ENCODE peak calls at places on chromosomes 6 and 20, in eight cellular contexts. P, V, G, S, F, K, N and Y are unnamed samples.
A peak's percentile ranks its signal among the peaks of the same experiment; 100 is the strongest.

GRCh38 chr6:1295420-1295819 is 16.5 kb upstream of the FOXQ1 start:
- DNase-seq in V (no peak), N (no peak), G (no peak), F (no peak), P (no peak), S (no peak), K (no peak), Y (no peak)

GRCh38 chr6:44258325-44258863 is 1.1 kb upstream of the SLC35B2 start:
- DNase-seq in V (no peak), P (no peak), K (no peak), G (no peak), F (no peak), N (no peak), S (no peak), Y (no peak)

GRCh38 chr20:44540834-44541233 is 19.0 kb upstream of the SERINC3 start:
- DNase-seq in P (peak; percentile 50), G (no peak), V (no peak), N (no peak), K (peak; percentile 25), S (peak; percentile 76), F (no peak), Y (no peak)

GRCh38 chr6:111484655-111484974 is 1.6 kb upstream of the REV3L start:
- DNase-seq in S (no peak), P (peak; percentile 23), F (no peak), G (no peak), V (no peak), K (no peak), N (no peak), Y (no peak)

GRCh38 chr6:92753956-92754355 is 665.4 kb downstream of the EPHA7 start:
- DNase-seq in V (no peak), G (no peak), F (no peak), S (no peak), P (no peak), K (no peak), N (no peak), Y (no peak)

GRCh38 chr6:94636780-94637385 is 940.5 kb upstream of the MANEA start:
- DNase-seq in S (peak; percentile 0), P (peak; percentile 55), K (no peak), G (no peak), F (no peak), N (no peak), V (no peak), Y (no peak)

GRCh38 chr6:34201455-34202098 is 35.1 kb upstream of the HMGA1 start:
- DNase-seq in S (no peak), G (no peak), F (no peak), V (no peak), P (no peak), N (no peak), K (no peak), Y (no peak)

GRCh38 chr6:82057846-82058554 is 189.5 kb downstream of the IBTK start:
- DNase-seq in S (peak; percentile 79), N (no peak), V (no peak), P (peak; percentile 85), K (no peak), G (no peak), F (no peak), Y (no peak)

GRCh38 chr6:95574811-95575210 is 2.5 kb upstream of the MANEA start:
- DNase-seq in K (no peak), V (no peak), N (no peak), P (peak; percentile 69), S (peak; percentile 77), F (no peak), G (no peak), Y (no peak)

GRCh38 chr20:54200487-54201267 is 7.2 kb upstream of the PFDN4 start:
- DNase-seq in P (no peak), K (no peak), S (no peak), F (no peak), V (no peak), G (no peak), N (no peak), Y (no peak)

GRCh38 chr6:170253910-170254269 is 37.0 kb downstream of the DLL1 start:
- DNase-seq in S (no peak), F (no peak), N (no peak), P (no peak), V (no peak), K (no peak), G (no peak), Y (no peak)

GRCh38 chr20:46378390-46379009 is 27.9 kb downstream of the ELMO2 start:
- DNase-seq in N (no peak), K (no peak), G (no peak), P (no peak), F (no peak), V (no peak), S (no peak), Y (no peak)

GRCh38 chr20:23235173-23236027 is 115.2 kb upstream of the NXT1 start:
- DNase-seq in F (peak; percentile 47), P (peak; percentile 88), N (peak; percentile 7), S (peak; percentile 83), K (peak; percentile 38), G (no peak), V (no peak), Y (peak; percentile 22)

GRCh38 chr6:154951400-154952200 is 43.5 kb upstream of the TIAM2 start:
- DNase-seq in K (no peak), S (no peak), V (no peak), P (no peak), F (no peak), G (no peak), N (no peak), Y (peak; percentile 21)

GRCh38 chr6:54238407-54238806 is 69.8 kb upstream of the TINAG start:
- DNase-seq in P (peak; percentile 80), S (peak; percentile 83), V (no peak), F (no peak), N (no peak), G (no peak), K (no peak), Y (no peak)

GRCh38 chr6:11496152-11497060 is 41.1 kb upstream of the TMEM170B start:
- DNase-seq in S (peak; percentile 93), F (peak; percentile 50), N (peak; percentile 49), V (peak; percentile 59), K (peak; percentile 28), G (peak; percentile 47), P (peak; percentile 94), Y (peak; percentile 80)

GRCh38 chr6:39899540-39900295 is 34.5 kb downstream of the MOCS1 start:
- DNase-seq in K (no peak), G (no peak), S (no peak), F (no peak), P (no peak), V (no peak), N (no peak), Y (no peak)

GRCh38 chr6:148309301-148309700 is 33.3 kb upstream of the SASH1 start:
- DNase-seq in P (no peak), V (no peak), G (no peak), N (no peak), S (no peak), K (no peak), F (no peak), Y (no peak)